ENCODE peak calls at places on chromosomes 12 and 14, in four cellular contexts. B, O, Q and X are unnamed samples.

GRCh38 chr14:51147183-51147582 is 52.3 kb upstream of the TRIM9 start:
- DNase-seq in B (no peak), O (no peak), Q (no peak), X (peak)

GRCh38 chr12:47307680-47308399 is 228.1 kb upstream of the AMIGO2 start:
- DNase-seq in B (peak), O (peak), Q (peak), X (peak)

GRCh38 chr14:104981699-104982541 is 3.7 kb upstream of the CLBA1 start:
- DNase-seq in B (no peak), O (no peak), Q (no peak), X (no peak)

GRCh38 chr12:120015313-120015712 is 26.3 kb downstream of the BICDL1 start:
- DNase-seq in B (no peak), O (no peak), Q (peak), X (no peak)

GRCh38 chr12:50222275-50222783 is 55.2 kb upstream of the CERS5 start:
- DNase-seq in B (peak), O (peak), Q (no peak), X (no peak)

GRCh38 chr12:131105736-131106356 is 152.1 kb downstream of the ADGRD1 start:
- DNase-seq in B (no peak), O (no peak), Q (no peak), X (no peak)

GRCh38 chr14:54839681-54840080 is 62.9 kb downstream of the GCH1 start:
- DNase-seq in B (no peak), O (no peak), Q (no peak), X (peak)

GRCh38 chr14:58923751-58924405 is 264.6 kb upstream of the DAAM1 start:
- DNase-seq in B (no peak), O (no peak), Q (no peak), X (no peak)

GRCh38 chr12:66393890-66394289 is 91.6 kb downstream of the HELB start:
- DNase-seq in B (no peak), O (no peak), Q (no peak), X (no peak)

GRCh38 chr12:100442403-100442802 is 31.3 kb upstream of the NR1H4 start:
- DNase-seq in B (no peak), O (no peak), Q (no peak), X (peak)

GRCh38 chr12:57214398-57214781 is 2.2 kb upstream of the NXPH4 start:
- DNase-seq in B (peak), O (peak), Q (no peak), X (peak)

DNA sequence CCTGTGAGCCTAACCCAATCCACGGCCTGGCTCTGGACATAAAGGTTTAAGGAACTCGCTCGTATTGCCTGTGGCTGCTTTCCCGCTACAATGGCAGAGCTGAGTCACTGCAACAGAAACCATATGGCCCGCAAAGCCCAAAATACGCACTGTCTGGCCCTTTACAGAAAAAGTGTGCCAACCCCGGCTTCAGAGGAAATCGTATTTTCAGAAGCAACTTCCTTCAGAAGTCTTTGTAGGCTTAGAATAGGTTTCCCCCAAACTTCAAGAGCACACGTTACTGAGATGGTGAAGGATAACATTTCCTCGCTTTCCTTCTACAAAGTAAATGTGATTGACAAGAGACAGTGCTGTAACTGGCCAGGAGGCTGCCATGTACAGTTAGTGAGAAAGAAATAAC is 34.8 kb upstream of the TESC start:
- DNase-seq in B (no peak), O (no peak), Q (no peak), X (no peak)
- TF ChIP-seq FOXM1 in B (no peak), O (no peak), Q (no peak), X (no peak)

GRCh38 chr12:34350092-34351041 is 328.1 kb downstream of the ALG10 start:
- DNase-seq in B (peak), O (peak), Q (no peak), X (no peak)
- TF ChIP-seq FOXK2 in B (no peak), O (no peak), Q (no peak), X (no peak)

GRCh38 chr14:79629372-79629771 is 581.9 kb downstream of the DIO2 start:
- DNase-seq in B (no peak), O (no peak), Q (no peak), X (no peak)
- TF ChIP-seq FOXM1 in B (no peak), O (no peak), Q (no peak), X (no peak)

DNA sequence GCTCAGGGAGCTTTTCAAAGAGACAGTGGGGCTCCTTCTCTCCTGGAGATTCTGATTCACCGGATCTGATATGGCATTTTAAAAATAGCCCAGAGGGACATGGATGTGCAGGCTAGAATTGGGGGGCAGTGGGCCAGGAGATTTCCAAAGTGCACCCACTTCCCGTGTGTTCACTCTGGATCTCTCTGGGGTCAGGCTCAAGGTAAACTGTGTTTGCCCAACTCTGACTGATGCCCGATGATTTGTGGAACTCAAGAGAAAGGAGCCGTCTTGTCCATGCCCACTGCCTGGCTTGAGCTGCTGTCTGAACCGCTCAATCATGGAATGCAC is 17.9 kb downstream of the FAM181A start:
- DNase-seq in B (no peak), O (no peak), Q (no peak), X (no peak)
- TF ChIP-seq FOXK2 in B (no peak), O (no peak), Q (no peak), X (no peak)

GRCh38 chr12:115840159-115840558 is 437.3 kb downstream of the MED13L start:
- DNase-seq in B (no peak), O (no peak), Q (no peak), X (peak)
- TF ChIP-seq FOXM1 in B (no peak), O (no peak), Q (no peak), X (no peak)

GRCh38 chr14:32565256-32565655 is 236.2 kb downstream of the AKAP6 start:
- DNase-seq in B (no peak), O (no peak), Q (no peak), X (no peak)

GRCh38 chr14:32571995-32572866 is 243.1 kb downstream of the AKAP6 start:
- DNase-seq in B (no peak), O (no peak), Q (no peak), X (no peak)

GRCh38 chr14:32564591-32564990 is 235.5 kb downstream of the AKAP6 start:
- DNase-seq in B (no peak), O (no peak), Q (no peak), X (no peak)

GRCh38 chr14:32571551-32571950 is 242.5 kb downstream of the AKAP6 start:
- DNase-seq in B (no peak), O (no peak), Q (no peak), X (no peak)

GRCh38 chr14:32567543-32568384 is 238.7 kb downstream of the AKAP6 start:
- DNase-seq in B (no peak), O (no peak), Q (no peak), X (no peak)
- TF ChIP-seq FOXK2 in B (no peak), O (no peak), Q (no peak), X (no peak)

DNA sequence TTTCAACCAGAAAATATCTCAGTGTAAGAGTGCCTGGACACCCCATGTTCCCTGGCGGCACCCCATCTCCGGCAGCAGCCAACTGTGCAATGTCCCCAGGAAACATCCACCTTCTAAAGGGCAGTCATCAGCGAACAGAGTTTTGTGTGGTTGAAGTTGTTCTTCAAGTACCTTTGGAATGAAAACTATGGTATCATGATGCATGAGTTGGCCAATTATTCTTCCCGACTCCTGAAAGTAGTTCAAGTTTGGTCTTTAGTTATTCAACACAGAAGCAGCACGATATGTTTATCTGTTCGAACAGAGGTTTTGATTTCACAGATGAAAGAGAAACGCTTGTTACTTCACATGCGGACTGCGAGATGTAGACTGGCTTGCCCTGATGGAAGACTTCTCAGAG is 21.1 kb upstream of the TTC7B start:
- DNase-seq in B (no peak), O (no peak), Q (no peak), X (no peak)
- TF ChIP-seq FOXM1 in B (no peak), O (no peak), Q (no peak), X (no peak)

GRCh38 chr12:14991069-14991468 is 18.2 kb downstream of the PDE6H start:
- DNase-seq in B (no peak), O (no peak), Q (no peak), X (no peak)

GRCh38 chr12:14986449-14986848 is 13.6 kb downstream of the PDE6H start:
- DNase-seq in B (no peak), O (no peak), Q (no peak), X (no peak)

GRCh38 chr12:14988035-14988434 is 15.2 kb downstream of the PDE6H start:
- DNase-seq in B (no peak), O (no peak), Q (no peak), X (no peak)

GRCh38 chr12:14993117-14993516 is 20.3 kb downstream of the PDE6H start:
- DNase-seq in B (no peak), O (no peak), Q (no peak), X (no peak)

GRCh38 chr12:14989790-14990189 is 16.9 kb downstream of the PDE6H start:
- DNase-seq in B (no peak), O (no peak), Q (no peak), X (no peak)
- TF ChIP-seq FOXK2 in B (no peak), O (no peak), Q (no peak), X (no peak)